ENCODE peak calls at places on chromosomes 4 and X, in nine cellular contexts. E is NCI-H345; K is Ammon's horn; T is NCI-H510A treated with DMSO at 0.1 percent for 48 hours; U is Karpas-422; O is T-helper 22 cell; C is H4; G is epithelial cell of esophagus; A is activated CD4-positive, alpha-beta T cell treated with anti-CD3 and anti-CD28 coated beads, Interleukin-2, amount 10 ng/mL, durations not matched to agents 7 days and 5 days. J is an unnamed sample.

GRCh38 chr4:73410916-73411730 is 7.0 kb downstream of the ALB start:
- DNase-seq in O (no peak), A (no peak), T (no peak), U (no peak), G (no peak), C (no peak), K (no peak), E (no peak), J (no peak)

GRCh38 chrX:95907081-95907480 is 777.6 kb upstream of the DIAPH2 start:
- DNase-seq in U (no peak), A (no peak), E (no peak), O (no peak), C (no peak), G (no peak), K (no peak), T (no peak), J (no peak)

GRCh38 chrX:123184199-123184857 is at the start of gene GRIA3:
- DNase-seq in U (no peak), K (peak), C (no peak), T (no peak), O (no peak), A (no peak), E (no peak), G (peak), J (no peak)

GRCh38 chr4:110518889-110519490 is 43.0 kb downstream of the ENPEP start:
- DNase-seq in E (no peak), K (peak), A (peak), G (peak), T (peak), C (peak), O (no peak), U (peak), J (no peak)

GRCh38 chrX:134460861-134461218 is 875 bp downstream of the HPRT1 start:
- DNase-seq in A (no peak), C (peak), K (peak), E (no peak), T (peak), U (peak), O (no peak), G (peak), J (no peak)

GRCh38 chr4:152398060-152398459 is 137.8 kb downstream of the FBXW7 start:
- DNase-seq in T (peak), G (peak), U (peak), K (no peak), E (no peak), O (no peak), C (peak), A (no peak), J (no peak)

GRCh38 chr4:39362827-39363226 is 3.3 kb downstream of the RFC1 start:
- DNase-seq in E (no peak), A (no peak), T (no peak), C (no peak), U (no peak), K (no peak), G (no peak), O (no peak), J (no peak)

GRCh38 chr4:3615386-3616286 is 83.4 kb upstream of the LRPAP1 start:
- DNase-seq in G (no peak), A (no peak), U (no peak), T (no peak), O (no peak), C (no peak), K (no peak), E (no peak), J (no peak)

GRCh38 chr4:38099020-38099600 is 138.9 kb downstream of the PTTG2 start:
- DNase-seq in U (no peak), A (no peak), K (no peak), G (no peak), C (no peak), E (no peak), O (no peak), T (no peak), J (no peak)

GRCh38 chr4:17662694-17663093 is 48.3 kb downstream of the MED28 start:
- DNase-seq in E (no peak), O (no peak), U (no peak), C (peak), G (peak), T (no peak), K (no peak), A (no peak), J (no peak)

GRCh38 chr4:127482049-127482448 is 150.7 kb upstream of the INTU start:
- DNase-seq in G (no peak), K (no peak), E (no peak), U (no peak), T (no peak), O (no peak), A (no peak), C (no peak), J (no peak)

GRCh38 chr4:181860668-181861067 is 382.5 kb upstream of the TENM3 start:
- DNase-seq in O (no peak), C (no peak), E (no peak), A (no peak), T (no peak), U (no peak), K (no peak), G (no peak), J (no peak)

GRCh38 chr4:148874331-148874730 is 432.1 kb upstream of the NR3C2 start:
- DNase-seq in E (no peak), T (no peak), C (no peak), A (no peak), G (peak), K (no peak), U (no peak), O (no peak), J (no peak)

GRCh38 chr4:37684154-37684553 is 2.0 kb downstream of the RELL1 start:
- DNase-seq in T (no peak), G (no peak), O (no peak), U (no peak), K (no peak), C (no peak), E (no peak), A (no peak), J (no peak)

GRCh38 chrX:51851507-51852085 is 41.8 kb upstream of the MAGED1 start:
- DNase-seq in E (no peak), K (no peak), C (no peak), U (no peak), A (no peak), O (no peak), G (peak), T (no peak), J (no peak)

GRCh38 chrX:136115124-136115908 is 32.0 kb upstream of the FHL1 start:
- DNase-seq in K (peak), C (no peak), E (no peak), G (no peak), A (no peak), T (no peak), U (no peak), O (no peak), J (no peak)

GRCh38 chrX:150502979-150503897 is 65.2 kb upstream of the MTM1 start:
- DNase-seq in K (no peak), U (no peak), E (no peak), A (no peak), T (no peak), C (no peak), O (no peak), G (no peak), J (no peak)

GRCh38 chr4:26709246-26709645 is 125.4 kb downstream of the TBC1D19 start:
- DNase-seq in U (no peak), K (no peak), T (no peak), C (no peak), E (no peak), A (no peak), G (no peak), O (no peak), J (no peak)

GRCh38 chrX:15173411-15173810 is 96.5 kb downstream of the ASB9 start:
- DNase-seq in G (no peak), O (no peak), T (no peak), U (no peak), A (no peak), C (no peak), E (no peak), K (peak), J (no peak)

GRCh38 chr4:57078685-57079521 is 31.3 kb downstream of the IGFBP7 start:
- DNase-seq in O (no peak), G (peak), T (peak), U (no peak), K (no peak), A (no peak), C (no peak), E (peak), J (no peak)

GRCh38 chr4:176333076-176333475 is 13.3 kb downstream of the SPCS3 start:
- DNase-seq in A (no peak), C (no peak), K (no peak), O (no peak), G (no peak), E (no peak), U (no peak), T (no peak), J (no peak)

GRCh38 chr4:153564630-153565525 is 98.7 kb downstream of the TMEM131L start:
- DNase-seq in E (no peak), T (no peak), K (peak), A (no peak), G (no peak), U (no peak), O (no peak), C (peak), J (no peak)

GRCh38 chr4:44493924-44494323 is 45.3 kb upstream of the KCTD8 start:
- DNase-seq in G (peak), E (no peak), C (peak), A (no peak), T (no peak), K (peak), U (peak), O (no peak), J (no peak)

J was measured in effector memory CD4-positive, alpha-beta T cell.